ENCODE peak calls at places on chromosome 7, in ten cellular contexts. M, R, A, F, K, O, S, T, E and J are unnamed samples. For H3K4me1, the result is how much of the 10 kb centered on the place peaks cover.

GRCh38 chr7:117401293-117402002 is 25.8 kb downstream of the ASZ1 start:
- DNase-seq in M (no peak), R (no peak), A (no peak), F (no peak), K (no peak), O (no peak), S (no peak), T (no peak), E (no peak), J (peak)

GRCh38 chr7:157009170-157009777 is 1.2 kb downstream of the MNX1 start:
- DNase-seq in M (no peak), R (no peak), A (no peak), F (no peak), K (peak), O (no peak), S (no peak), T (no peak), E (no peak), J (peak)

GRCh38 chr7:44482502-44483485 is 7.7 kb downstream of the NUDCD3 start:
- DNase-seq in M (no peak), R (no peak), A (no peak), F (no peak), K (no peak), O (no peak), S (no peak), T (no peak), E (no peak), J (no peak)

GRCh38 chr7:11748884-11749283 is 83.1 kb downstream of the THSD7A start:
- DNase-seq in M (no peak), R (no peak), A (no peak), F (no peak), K (no peak), O (peak), S (no peak), T (no peak), E (no peak), J (no peak)

GRCh38 chr7:149741629-149742028 is 31.8 kb downstream of the ZNF467 start:
- DNase-seq in M (no peak), R (no peak), A (no peak), F (no peak), K (peak), O (no peak), S (no peak), T (no peak), E (no peak), J (no peak)

GRCh38 chr7:112020800-112021199 is 185.4 kb downstream of the DOCK4 start:
- DNase-seq in M (no peak), R (no peak), A (no peak), F (no peak), K (no peak), O (no peak), S (no peak), T (no peak), E (no peak), J (no peak)

GRCh38 chr7:138338361-138338760 is 121.7 kb upstream of the TRIM24 start:
- DNase-seq in M (no peak), R (peak), A (no peak), F (peak), K (peak), O (no peak), S (peak), T (no peak), E (peak), J (no peak)

GRCh38 chr7:31890198-31890597 is 180.0 kb downstream of the PDE1C start:
- DNase-seq in M (no peak), R (peak), A (no peak), F (no peak), K (no peak), O (no peak), S (no peak), T (no peak), E (no peak), J (no peak)

GRCh38 chr7:112481833-112482669 is 1.3 kb downstream of the LSMEM1 start:
- DNase-seq in M (no peak), R (peak), A (no peak), F (peak), K (no peak), O (peak), S (no peak), T (peak), E (peak), J (peak)

GRCh38 chr7:155071916-155072315 is 1.8 kb downstream of the HTR5A start:
- DNase-seq in M (no peak), R (no peak), A (no peak), F (no peak), K (no peak), O (no peak), S (no peak), T (no peak), E (no peak), J (no peak)

GRCh38 chr7:158416283-158416933 is 171.2 kb downstream of the PTPRN2 start:
- DNase-seq in M (no peak), R (no peak), A (no peak), F (no peak), K (peak), O (no peak), S (no peak), T (no peak), E (no peak), J (peak)

GRCh38 chr7:87570178-87570577 is 30.5 kb downstream of the ABCB1 start:
- DNase-seq in M (no peak), R (no peak), A (no peak), F (no peak), K (no peak), O (no peak), S (no peak), T (no peak), E (no peak), J (no peak)

GRCh38 chr7:2527505-2528464 is 8.2 kb downstream of the LFNG start:
- DNase-seq in M (no peak), R (no peak), A (no peak), F (no peak), K (peak), O (peak), S (no peak), T (peak), E (peak), J (peak)

GRCh38 chr7:139034855-139035587 is 821 bp downstream of the ZC3HAV1L start:
- DNase-seq in M (no peak), R (no peak), A (no peak), F (peak), K (peak), O (peak), S (no peak), T (no peak), E (peak), J (peak)

GRCh38 chr7:26854932-26855331 is 9.5 kb downstream of the SKAP2 start:
- DNase-seq in M (no peak), R (no peak), A (no peak), F (no peak), K (no peak), O (no peak), S (no peak), T (no peak), E (no peak), J (no peak)

GRCh38 chr7:102222445-102222844 is 64.2 kb upstream of the SH2B2 start:
- DNase-seq in M (no peak), R (no peak), A (no peak), F (no peak), K (no peak), O (no peak), S (no peak), T (no peak), E (no peak), J (no peak)

GRCh38 chr7:157442993-157443831 is 106.4 kb downstream of the DNAJB6 start:
- DNase-seq in M (peak), R (no peak), A (no peak), F (peak), K (no peak), O (no peak), S (no peak), T (peak), E (no peak), J (no peak)

GRCh38 chr7:128682125-128682524 is 10.0 kb downstream of the GARIN1A start:
- DNase-seq in M (no peak), R (no peak), A (no peak), F (no peak), K (no peak), O (no peak), S (no peak), T (no peak), E (no peak), J (no peak)

GRCh38 chr7:26624839-26625238 is 239.6 kb downstream of the SKAP2 start:
- DNase-seq in M (no peak), R (no peak), A (no peak), F (no peak), K (no peak), O (no peak), S (no peak), T (no peak), E (no peak), J (no peak)

GRCh38 chr7:82319674-82320118 is 123.9 kb downstream of the CACNA2D1 start:
- DNase-seq in M (peak), R (no peak), A (no peak), F (peak), K (peak), O (peak), S (peak), T (peak), E (peak), J (no peak)

GRCh38 chr7:41045556-41046123 is 657.2 kb downstream of the INHBA start:
- DNase-seq in M (no peak), R (peak), A (no peak), F (no peak), K (peak), O (peak), S (peak), T (no peak), E (no peak), J (peak)

GRCh38 chr7:38369816-38370493 is 96.5 kb upstream of the TARP start:
- DNase-seq in M (peak), R (peak), A (peak), F (peak), K (peak), O (peak), S (peak), T (peak), E (peak), J (peak)

GRCh38 chr7:38373155-38373554 is 99.7 kb upstream of the TARP start:
- DNase-seq in M (no peak), R (no peak), A (no peak), F (no peak), K (no peak), O (no peak), S (no peak), T (no peak), E (peak), J (no peak)

GRCh38 chr7:38368191-38368605 is 94.8 kb upstream of the TARP start:
- DNase-seq in M (peak), R (no peak), A (peak), F (peak), K (peak), O (peak), S (peak), T (peak), E (peak), J (peak)

GRCh38 chr7:38367301-38367700 is 93.9 kb upstream of the TARP start:
- DNase-seq in M (no peak), R (no peak), A (no peak), F (no peak), K (no peak), O (no peak), S (no peak), T (no peak), E (no peak), J (no peak)
- H3K4me1 ChIP-seq in M (under half), R (under half), A (half or more), F (under half), K (under half), O (under half), S (under half), T (under half), E (under half), J (under half)

GRCh38 chr7:27916372-27916771 is 176.4 kb downstream of the TAX1BP1 start:
- DNase-seq in M (no peak), R (no peak), A (no peak), F (no peak), K (no peak), O (no peak), S (no peak), T (no peak), E (no peak), J (no peak)

GRCh38 chr7:27914409-27914808 is 174.4 kb downstream of the TAX1BP1 start:
- DNase-seq in M (no peak), R (no peak), A (no peak), F (no peak), K (no peak), O (no peak), S (no peak), T (no peak), E (no peak), J (no peak)

GRCh38 chr7:27910341-27910740 is 170.4 kb downstream of the TAX1BP1 start:
- DNase-seq in M (no peak), R (no peak), A (no peak), F (no peak), K (no peak), O (no peak), S (no peak), T (no peak), E (no peak), J (no peak)

GRCh38 chr7:27911920-27912319 is 172.0 kb downstream of the TAX1BP1 start:
- DNase-seq in M (no peak), R (no peak), A (no peak), F (no peak), K (no peak), O (no peak), S (no peak), T (no peak), E (no peak), J (no peak)

DNA sequence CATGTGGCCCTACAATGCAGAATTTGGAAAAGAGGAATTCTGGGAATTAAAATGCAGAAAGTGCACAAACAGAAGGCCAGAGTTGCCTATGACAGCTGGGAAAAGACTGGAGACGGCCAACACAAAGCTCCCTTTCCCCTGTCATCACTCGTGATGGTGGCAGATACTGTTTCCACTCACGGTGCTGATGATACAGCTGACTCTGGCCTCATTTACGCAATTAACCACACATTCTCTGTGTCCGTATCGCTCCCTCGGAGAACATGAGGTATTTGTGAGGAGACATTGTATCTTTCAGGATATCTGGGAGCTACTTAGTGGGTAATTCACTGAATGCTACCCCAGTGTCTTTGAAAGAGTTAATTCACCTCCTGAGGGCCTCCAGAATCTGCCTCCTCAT is 172.8 kb downstream of the TAX1BP1 start:
- DNase-seq in M (no peak), R (no peak), A (no peak), F (no peak), K (no peak), O (no peak), S (no peak), T (no peak), E (no peak), J (no peak)
- H3K4me1 ChIP-seq in M (under half), R (under half), A (under half), F (under half), K (under half), O (under half), S (under half), T (under half), E (under half), J (under half)

GRCh38 chr7:106099539-106099938 is 12.6 kb downstream of the SYPL1 start:
- DNase-seq in M (no peak), R (no peak), A (no peak), F (no peak), K (no peak), O (no peak), S (no peak), T (no peak), E (no peak), J (no peak)

GRCh38 chr7:106098889-106099288 is 13.2 kb downstream of the SYPL1 start:
- DNase-seq in M (no peak), R (no peak), A (no peak), F (no peak), K (no peak), O (no peak), S (no peak), T (no peak), E (no peak), J (no peak)

GRCh38 chr7:106092204-106092603 is 19.9 kb downstream of the SYPL1 start:
- DNase-seq in M (no peak), R (no peak), A (no peak), F (no peak), K (no peak), O (no peak), S (no peak), T (no peak), E (no peak), J (no peak)

GRCh38 chr7:106095634-106096033 is 16.5 kb downstream of the SYPL1 start:
- DNase-seq in M (no peak), R (no peak), A (no peak), F (no peak), K (no peak), O (no peak), S (no peak), T (no peak), E (no peak), J (no peak)

GRCh38 chr7:106094780-106095179 is 17.3 kb downstream of the SYPL1 start:
- DNase-seq in M (no peak), R (no peak), A (no peak), F (no peak), K (no peak), O (no peak), S (no peak), T (no peak), E (no peak), J (no peak)
- H3K4me1 ChIP-seq in M (under half), R (under half), A (under half), F (under half), K (under half), O (under half), S (under half), T (under half), E (under half), J (under half)

DNA sequence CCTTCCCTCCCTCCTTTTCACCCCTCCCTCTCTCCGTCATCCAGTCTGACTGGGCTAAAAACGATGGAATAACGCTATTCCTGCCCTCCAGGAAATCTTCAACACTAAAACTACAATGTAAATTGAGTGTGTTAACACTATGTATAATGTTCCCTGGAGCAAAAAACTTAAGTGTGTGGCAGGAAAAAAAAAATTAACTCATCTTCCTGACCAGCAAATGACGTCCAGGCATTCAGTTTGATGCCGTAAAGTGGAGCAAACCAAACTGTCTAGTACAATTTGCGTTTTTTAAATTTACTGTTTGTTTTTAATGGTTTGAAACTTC is 545 bp upstream of the MTPN start:
- DNase-seq in M (no peak), R (no peak), A (no peak), F (no peak), K (no peak), O (no peak), S (no peak), T (no peak), E (no peak), J (no peak)
- H3K4me1 ChIP-seq in M (under half), R (under half), A (half or more), F (under half), K (under half), O (under half), S (under half), T (under half), E (under half), J (under half)

DNA sequence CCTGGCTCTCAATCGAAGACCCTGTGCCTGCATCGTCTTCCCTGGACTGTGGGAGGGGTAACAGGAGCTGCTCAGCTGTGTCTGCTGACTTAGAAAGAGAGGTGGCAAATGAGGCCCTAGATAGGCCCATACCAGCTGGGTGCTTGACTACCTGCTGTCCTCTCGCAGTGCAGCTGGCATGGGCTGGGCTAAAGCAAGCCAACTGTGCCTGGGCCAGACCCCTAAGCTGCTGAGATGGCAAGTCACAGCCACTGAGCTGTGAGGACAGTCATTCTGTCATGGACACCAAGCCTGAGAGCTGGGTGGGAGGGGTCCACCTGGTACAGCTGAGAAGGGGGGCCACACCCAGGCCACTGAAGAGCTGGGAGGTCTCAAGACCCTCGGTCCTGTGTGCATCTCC is 45.8 kb upstream of the AQP1 start:
- DNase-seq in M (no peak), R (no peak), A (no peak), F (no peak), K (no peak), O (no peak), S (no peak), T (no peak), E (no peak), J (no peak)
- H3K4me1 ChIP-seq in M (under half), R (under half), A (under half), F (under half), K (under half), O (under half), S (under half), T (under half), E (under half), J (under half)

GRCh38 chr7:129783097-129783919 is 169.5 kb downstream of the UBE2H start:
- DNase-seq in M (no peak), R (no peak), A (no peak), F (no peak), K (no peak), O (no peak), S (no peak), T (no peak), E (no peak), J (no peak)
- H3K4me1 ChIP-seq in M (under half), R (under half), A (half or more), F (under half), K (half or more), O (under half), S (under half), T (under half), E (under half), J (under half)

GRCh38 chr7:1054438-1055083 is 10.2 kb downstream of the GPR146 start:
- DNase-seq in M (no peak), R (no peak), A (no peak), F (no peak), K (no peak), O (no peak), S (no peak), T (peak), E (no peak), J (no peak)

GRCh38 chr7:1053002-1053411 is 8.7 kb downstream of the GPR146 start:
- DNase-seq in M (no peak), R (no peak), A (no peak), F (no peak), K (no peak), O (no peak), S (no peak), T (peak), E (no peak), J (no peak)

GRCh38 chr7:1055491-1056005 is 11.2 kb downstream of the GPR146 start:
- DNase-seq in M (no peak), R (no peak), A (no peak), F (no peak), K (no peak), O (no peak), S (no peak), T (no peak), E (no peak), J (no peak)

GRCh38 chr7:1055084-1055450 is 10.7 kb downstream of the GPR146 start:
- DNase-seq in M (no peak), R (no peak), A (no peak), F (no peak), K (no peak), O (peak), S (peak), T (peak), E (peak), J (no peak)

DNA sequence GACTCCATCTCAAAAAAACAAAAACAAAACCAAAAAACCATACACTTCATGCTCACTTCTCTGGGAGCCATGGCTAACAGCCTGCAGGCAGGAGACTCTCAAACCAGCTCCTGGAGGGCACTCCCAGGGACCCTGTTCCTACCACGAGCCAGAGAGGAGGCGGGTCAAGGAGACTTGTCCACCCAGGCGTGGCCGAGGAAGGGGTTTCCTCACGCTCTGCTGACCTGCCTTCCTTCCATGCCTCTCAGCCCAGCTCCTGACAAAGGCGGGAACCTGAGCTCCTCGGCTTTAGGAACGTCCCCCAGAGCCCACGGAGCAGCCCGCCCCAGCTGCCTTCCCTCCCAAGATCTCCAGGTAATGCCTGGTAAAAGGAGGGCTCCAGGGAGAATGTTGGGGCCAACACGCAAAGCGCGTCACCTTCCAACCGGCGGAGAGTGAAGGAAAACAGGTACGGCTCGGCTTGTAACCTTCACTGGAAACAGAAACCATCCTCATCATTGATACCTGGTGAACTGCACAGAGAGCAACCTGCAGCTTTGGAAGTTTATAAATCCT is 9.5 kb downstream of the GPR146 start:
- DNase-seq in M (no peak), R (no peak), A (no peak), F (no peak), K (no peak), O (no peak), S (no peak), T (peak), E (no peak), J (no peak)
- H3K4me1 ChIP-seq in M (under half), R (under half), A (under half), F (under half), K (under half), O (under half), S (under half), T (under half), E (half or more), J (under half)